ENCODE peak calls at places on chromosomes 5 and 9, in nine cellular contexts. V is GM23338, C is GM06990, B is Caco-2, U is A549, F is NB4, E is A673, W is neuronal stem cell, P is right cardiac atrium. T is an unnamed sample.

GRCh38 chr9:110650991-110651411 is 17.6 kb upstream of the MUSK start:
- DNase-seq in U (no peak), P (peak; percentile 44), B (no peak), W (no peak), E (no peak), V (no peak), F (no peak), C (no peak), T (no peak)

GRCh38 chr5:31626156-31626555 is 12.8 kb upstream of the PDZD2 start:
- DNase-seq in B (no peak), V (no peak), P (peak; percentile 56), U (no peak), C (no peak), E (no peak), W (no peak), F (no peak), T (no peak)

GRCh38 chr5:181167814-181168488 is 20.6 kb downstream of the OR2V2 start:
- DNase-seq in C (peak; percentile 58), F (peak; percentile 66), B (no peak), W (no peak), E (peak; percentile 49), P (no peak), V (peak; percentile 94), U (no peak), T (peak; percentile 93)

GRCh38 chr9:74205071-74205470 is 292.1 kb upstream of the RORB start:
- DNase-seq in C (no peak), V (peak; percentile 30), F (no peak), B (no peak), E (no peak), P (no peak), U (no peak), W (no peak), T (no peak)

GRCh38 chr9:37422289-37423104 is at the start of gene GRHPR:
- DNase-seq in B (peak; percentile 91), U (peak; percentile 84), C (peak; percentile 91), V (peak; percentile 88), F (peak; percentile 83), W (peak; percentile 70), E (peak; percentile 89), P (peak; percentile 96), T (peak; percentile 95)

GRCh38 chr5:88452820-88453219 is 184.2 kb upstream of the TMEM161B start:
- DNase-seq in B (no peak), C (no peak), W (no peak), E (no peak), V (peak; percentile 10), F (peak; percentile 5), U (no peak), P (no peak), T (no peak)

GRCh38 chr9:131639771-131640437 is 94.6 kb downstream of the PRRT1B start:
- DNase-seq in W (no peak), B (no peak), F (no peak), P (no peak), E (no peak), C (no peak), V (no peak), U (no peak), T (peak; percentile 65)

GRCh38 chr5:134145061-134145757 is 30.7 kb downstream of the TCF7 start:
- DNase-seq in E (no peak), C (no peak), V (no peak), U (no peak), P (no peak), W (no peak), F (no peak), B (no peak), T (no peak)

GRCh38 chr5:607541-608285 is 4.4 kb upstream of the CEP72 start:
- DNase-seq in W (no peak), F (peak; percentile 74), U (no peak), C (peak; percentile 67), B (peak; percentile 28), P (no peak), E (no peak), V (no peak), T (no peak)

GRCh38 chr9:97808972-97809371 is 44.1 kb upstream of the FOXE1 start:
- DNase-seq in B (no peak), P (no peak), W (no peak), E (peak; percentile 30), U (no peak), C (no peak), V (no peak), F (no peak), T (no peak)

GRCh38 chr5:37838933-37839341 is 904 bp downstream of the GDNF start:
- DNase-seq in W (no peak), V (peak; percentile 56), B (no peak), F (no peak), P (no peak), E (peak; percentile 31), U (no peak), C (no peak), T (peak; percentile 76)

GRCh38 chr5:139667730-139668063 is 19.5 kb downstream of the CXXC5 start:
- DNase-seq in E (peak; percentile 63), P (no peak), B (no peak), F (no peak), C (no peak), U (no peak), W (no peak), V (no peak), T (no peak)

GRCh38 chr5:94375801-94376200 is 242.6 kb downstream of the KIAA0825 start:
- DNase-seq in V (no peak), W (no peak), F (no peak), C (no peak), E (peak; percentile 23), U (no peak), B (no peak), P (no peak), T (no peak)

GRCh38 chr9:121305269-121305994 is 37.5 kb downstream of the GSN start:
- DNase-seq in V (no peak), C (no peak), P (peak; percentile 94), E (no peak), B (no peak), W (no peak), U (no peak), F (no peak), T (no peak)

GRCh38 chr9:111937781-111938426 is 41.3 kb downstream of the UGCG start:
- DNase-seq in W (no peak), P (peak; percentile 66), F (peak; percentile 79), B (no peak), E (peak; percentile 86), U (no peak), C (peak; percentile 52), V (no peak), T (no peak)
- H3K4me3 ChIP-seq in W (no peak overlapping the region), P (no peak overlapping the region), F (no peak overlapping the region), B (no peak overlapping the region), E (no peak overlapping the region), U (no peak overlapping the region), C (peak overlapping the region; percentile 2), V (no peak overlapping the region), T (no peak overlapping the region)

DNA sequence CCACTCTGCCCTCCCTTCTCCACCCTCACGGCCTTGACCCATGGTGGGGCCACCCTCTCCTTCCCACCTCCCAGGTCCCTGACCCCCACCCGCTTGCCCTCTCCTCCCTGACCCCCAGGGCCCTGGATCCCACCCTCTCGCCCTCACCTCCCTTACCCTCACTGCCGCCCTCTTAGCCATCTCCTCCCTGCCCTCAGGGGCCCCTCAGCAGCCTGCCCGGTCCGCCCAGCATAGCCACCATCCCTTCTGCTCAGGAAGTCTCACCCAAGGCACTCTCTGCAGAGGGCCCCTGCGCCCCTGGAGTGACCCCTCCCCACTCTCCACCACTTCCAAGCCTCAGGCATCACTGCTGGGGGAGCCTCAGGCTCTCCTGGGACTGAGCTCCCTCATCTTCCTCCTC is 66.3 kb downstream of the MRPL36 start:
- DNase-seq in B (no peak), F (no peak), P (no peak), V (no peak), U (no peak), E (no peak), C (no peak), W (no peak), T (peak; percentile 26)
- H3K4me3 ChIP-seq in B (no peak overlapping the region), F (no peak overlapping the region), P (no peak overlapping the region), V (no peak overlapping the region), U (no peak overlapping the region), E (no peak overlapping the region), C (no peak overlapping the region), W (no peak overlapping the region), T (no peak overlapping the region)

GRCh38 chr5:83076742-83077661 is at the start of the genes TMEM167A and XRCC4:
- DNase-seq in U (peak; percentile 96), P (peak; percentile 98), B (peak; percentile 98), E (peak; percentile 99), F (peak; percentile 98), C (peak; percentile 95), W (peak; percentile 95), V (peak; percentile 100), T (peak; percentile 82)

GRCh38 chr5:83069406-83069805 is 7.8 kb downstream of the TMEM167A start:
- DNase-seq in W (no peak), U (no peak), P (no peak), C (no peak), F (no peak), E (no peak), B (no peak), V (no peak), T (no peak)

GRCh38 chr5:83066548-83067110 is 10.6 kb downstream of the TMEM167A start:
- DNase-seq in C (no peak), F (peak; percentile 6), U (no peak), W (peak; percentile 56), B (no peak), P (no peak), E (no peak), V (peak; percentile 53), T (peak; percentile 12)

GRCh38 chr5:83072946-83073345 is 4.2 kb downstream of the TMEM167A start:
- DNase-seq in B (no peak), F (no peak), P (no peak), V (no peak), W (no peak), E (no peak), U (no peak), C (no peak), T (no peak)

GRCh38 chr5:83071286-83071685 is 5.9 kb downstream of the TMEM167A start:
- DNase-seq in B (no peak), U (no peak), F (no peak), C (no peak), P (no peak), W (no peak), V (no peak), E (no peak), T (no peak)
- H3K4me3 ChIP-seq in B (no peak overlapping the region), U (no peak overlapping the region), F (no peak overlapping the region), C (no peak overlapping the region), P (no peak overlapping the region), W (no peak overlapping the region), V (peak overlapping the region; percentile 30), E (no peak overlapping the region), T (no peak overlapping the region)

GRCh38 chr9:7392161-7392560 is 407.4 kb downstream of the DMAC1 start:
- DNase-seq in U (no peak), B (no peak), P (no peak), C (no peak), W (no peak), E (no peak), F (no peak), V (no peak), T (no peak)
- H3K4me3 ChIP-seq in U (no peak overlapping the region), B (no peak overlapping the region), P (no peak overlapping the region), C (no peak overlapping the region), W (no peak overlapping the region), E (no peak overlapping the region), F (no peak overlapping the region), V (no peak overlapping the region), T (no peak overlapping the region)